ENCODE peak calls at places on chromosome 7, in seven cellular contexts. G is choroid plexus epithelial cell; Q is AG08396; I is stimulated activated CD8-positive, alpha-beta memory T cell treated with anti-CD3 and anti-CD28 coated beads, Interleukin-7, amount 100 ng/mL, for 24 hours; C is fibroblast of mammary gland; L is NCI-H510A; A is GM12892. S is an unnamed sample.

GRCh38 chr7:128893251-128894100 is 17.0 kb downstream of the KCP start:
- DNase-seq in I (no peak), G (no peak), L (no peak), A (no peak), C (no peak), Q (no peak), S (no peak)

GRCh38 chr7:133693281-133693680 is 433.9 kb upstream of the LRGUK start:
- DNase-seq in C (no peak), Q (no peak), A (no peak), I (no peak), G (no peak), L (no peak), S (no peak)

GRCh38 chr7:92427193-92427592 is 20.1 kb upstream of the GATAD1 start:
- DNase-seq in I (no peak), G (no peak), Q (no peak), A (no peak), L (no peak), C (no peak), S (no peak)

GRCh38 chr7:128094111-128094570 is 62.9 kb upstream of the LRRC4 start:
- DNase-seq in G (no peak), L (no peak), A (no peak), Q (no peak), I (no peak), C (no peak), S (no peak)

GRCh38 chr7:143217806-143218205 is 4.0 kb upstream of the TAS2R40 start:
- DNase-seq in Q (no peak), A (no peak), C (no peak), I (no peak), L (no peak), G (no peak), S (no peak)

GRCh38 chr7:86644282-86645173 is 819 bp downstream of the GRM3 start:
- DNase-seq in C (no peak), A (no peak), G (no peak), L (no peak), Q (no peak), I (no peak), S (no peak)

GRCh38 chr7:140390466-140391190 is 7.7 kb downstream of the SLC37A3 start:
- DNase-seq in C (peak), Q (no peak), A (no peak), L (no peak), G (peak), I (no peak), S (no peak)

GRCh38 chr7:142603870-142604448 is 145.3 kb upstream of the PRSS1 start:
- DNase-seq in C (peak), Q (peak), A (peak), L (no peak), I (peak), G (peak), S (peak)

GRCh38 chr7:21370283-21370982 is 57.5 kb upstream of the SP4 start:
- DNase-seq in C (no peak), G (no peak), A (no peak), L (peak), I (no peak), Q (no peak), S (no peak)

GRCh38 chr7:41630741-41631140 is 72.1 kb downstream of the INHBA start:
- DNase-seq in I (no peak), G (no peak), L (no peak), Q (no peak), C (no peak), A (peak), S (no peak)

GRCh38 chr7:100160067-100160466 is 1.5 kb upstream of the TRAPPC14 start:
- DNase-seq in A (no peak), I (no peak), Q (no peak), C (no peak), L (no peak), G (no peak), S (no peak)

GRCh38 chr7:66505531-66506451 is 122.9 kb upstream of the KCTD7 start:
- DNase-seq in G (no peak), C (peak), I (no peak), L (peak), A (no peak), Q (no peak), S (no peak)

GRCh38 chr7:137987968-137988367 is 13.9 kb downstream of the CREB3L2 start:
- DNase-seq in I (no peak), G (no peak), A (no peak), L (no peak), Q (no peak), C (no peak), S (no peak)

GRCh38 chr7:4957847-4958476 is 1.0 kb downstream of the MMD2 start:
- DNase-seq in L (no peak), A (no peak), G (no peak), C (no peak), Q (no peak), I (no peak), S (no peak)

GRCh38 chr7:47786557-47787248 is 161.6 kb downstream of the PKD1L1 start:
- DNase-seq in A (no peak), L (no peak), C (peak), I (no peak), G (peak), Q (peak), S (no peak)

GRCh38 chr7:139490130-139490529 is 6.7 kb upstream of the KLRG2 start:
- DNase-seq in A (no peak), C (no peak), G (peak), I (no peak), Q (no peak), L (no peak), S (no peak)

GRCh38 chr7:69269756-69270155 is 328.5 kb upstream of the AUTS2 start:
- DNase-seq in A (no peak), C (no peak), L (no peak), Q (no peak), I (no peak), G (no peak), S (no peak)